ENCODE peak calls at places on chromosomes 6 and 20, in eight cellular contexts. One of them, this sample, is unnamed.

GRCh38 chr6:31826793-31827285 is 699 bp upstream of the HSPA1B start:
- DNase-seq in fibroblast of lung: no peak
- DNase-seq in neural progenitor cell: peak; percentile 57
- DNase-seq in SJSA1: no peak
- DNase-seq in tibial artery: peak; percentile 95
- DNase-seq in prostate gland: peak; percentile 94
- DNase-seq in CD8-positive, alpha-beta T cell: no peak
- DNase-seq in breast epithelium: peak; percentile 90
- DNase-seq in this sample: no peak

GRCh38 chr6:45532626-45533258 is 155.0 kb upstream of the SUPT3H start:
- DNase-seq in fibroblast of lung: peak; percentile 80
- DNase-seq in neural progenitor cell: no peak
- DNase-seq in SJSA1: no peak
- DNase-seq in tibial artery: no peak
- DNase-seq in prostate gland: no peak
- DNase-seq in CD8-positive, alpha-beta T cell: no peak
- DNase-seq in breast epithelium: no peak
- DNase-seq in this sample: no peak

GRCh38 chr20:10673176-10673830 is 496 bp downstream of the JAG1 start:
- DNase-seq in fibroblast of lung: no peak
- DNase-seq in neural progenitor cell: peak; percentile 87
- DNase-seq in SJSA1: no peak
- DNase-seq in tibial artery: no peak
- DNase-seq in prostate gland: no peak
- DNase-seq in CD8-positive, alpha-beta T cell: no peak
- DNase-seq in breast epithelium: no peak
- DNase-seq in this sample: peak; percentile 14

GRCh38 chr6:27275025-27275956 is 27.8 kb downstream of the PRSS16 start:
- DNase-seq in fibroblast of lung: no peak
- DNase-seq in neural progenitor cell: peak; percentile 55
- DNase-seq in SJSA1: no peak
- DNase-seq in tibial artery: no peak
- DNase-seq in prostate gland: no peak
- DNase-seq in CD8-positive, alpha-beta T cell: no peak
- DNase-seq in breast epithelium: no peak
- DNase-seq in this sample: no peak

GRCh38 chr6:160355001-160355400 is 6.8 kb downstream of the SLC22A3 start:
- DNase-seq in fibroblast of lung: peak; percentile 32
- DNase-seq in neural progenitor cell: no peak
- DNase-seq in SJSA1: no peak
- DNase-seq in tibial artery: peak; percentile 80
- DNase-seq in prostate gland: no peak
- DNase-seq in CD8-positive, alpha-beta T cell: no peak
- DNase-seq in breast epithelium: no peak
- DNase-seq in this sample: no peak

GRCh38 chr6:41939091-41939847 is 2.3 kb downstream of the CCND3 start:
- DNase-seq in fibroblast of lung: peak; percentile 68
- DNase-seq in neural progenitor cell: peak; percentile 50
- DNase-seq in SJSA1: no peak
- DNase-seq in tibial artery: no peak
- DNase-seq in prostate gland: no peak
- DNase-seq in CD8-positive, alpha-beta T cell: no peak
- DNase-seq in breast epithelium: no peak
- DNase-seq in this sample: no peak

GRCh38 chr6:119830069-119830468 is 480.5 kb upstream of the MAN1A1 start:
- DNase-seq in fibroblast of lung: no peak
- DNase-seq in neural progenitor cell: no peak
- DNase-seq in SJSA1: no peak
- DNase-seq in tibial artery: no peak
- DNase-seq in prostate gland: no peak
- DNase-seq in CD8-positive, alpha-beta T cell: no peak
- DNase-seq in breast epithelium: no peak
- DNase-seq in this sample: no peak

GRCh38 chr6:168860341-168860740 is 393.3 kb downstream of the THBS2 start:
- DNase-seq in fibroblast of lung: no peak
- DNase-seq in neural progenitor cell: no peak
- DNase-seq in SJSA1: no peak
- DNase-seq in tibial artery: no peak
- DNase-seq in prostate gland: no peak
- DNase-seq in CD8-positive, alpha-beta T cell: no peak
- DNase-seq in breast epithelium: no peak
- DNase-seq in this sample: no peak

GRCh38 chr6:27213544-27214125 is 33.9 kb upstream of the PRSS16 start:
- DNase-seq in fibroblast of lung: peak; percentile 15
- DNase-seq in neural progenitor cell: peak; percentile 70
- DNase-seq in SJSA1: no peak
- DNase-seq in tibial artery: no peak
- DNase-seq in prostate gland: no peak
- DNase-seq in CD8-positive, alpha-beta T cell: no peak
- DNase-seq in breast epithelium: no peak
- DNase-seq in this sample: no peak

GRCh38 chr6:155623450-155624178 is 168.0 kb upstream of the NOX3 start:
- DNase-seq in fibroblast of lung: no peak
- DNase-seq in neural progenitor cell: no peak
- DNase-seq in SJSA1: no peak
- DNase-seq in tibial artery: no peak
- DNase-seq in prostate gland: no peak
- DNase-seq in CD8-positive, alpha-beta T cell: no peak
- DNase-seq in breast epithelium: no peak
- DNase-seq in this sample: no peak

GRCh38 chr6:90298459-90299053 is 1.9 kb upstream of the BACH2 start:
- DNase-seq in fibroblast of lung: no peak
- DNase-seq in neural progenitor cell: no peak
- DNase-seq in SJSA1: no peak
- DNase-seq in tibial artery: no peak
- DNase-seq in prostate gland: no peak
- DNase-seq in CD8-positive, alpha-beta T cell: no peak
- DNase-seq in breast epithelium: no peak
- DNase-seq in this sample: no peak

GRCh38 chr6:90304308-90304707 is 7.7 kb upstream of the BACH2 start:
- DNase-seq in fibroblast of lung: no peak
- DNase-seq in neural progenitor cell: no peak
- DNase-seq in SJSA1: no peak
- DNase-seq in tibial artery: no peak
- DNase-seq in prostate gland: no peak
- DNase-seq in CD8-positive, alpha-beta T cell: no peak
- DNase-seq in breast epithelium: no peak
- DNase-seq in this sample: no peak

GRCh38 chr6:90303037-90303436 is 6.4 kb upstream of the BACH2 start:
- DNase-seq in fibroblast of lung: no peak
- DNase-seq in neural progenitor cell: no peak
- DNase-seq in SJSA1: no peak
- DNase-seq in tibial artery: no peak
- DNase-seq in prostate gland: no peak
- DNase-seq in CD8-positive, alpha-beta T cell: no peak
- DNase-seq in breast epithelium: no peak
- DNase-seq in this sample: no peak

GRCh38 chr6:90302320-90302719 is 5.7 kb upstream of the BACH2 start:
- DNase-seq in fibroblast of lung: no peak
- DNase-seq in neural progenitor cell: no peak
- DNase-seq in SJSA1: no peak
- DNase-seq in tibial artery: no peak
- DNase-seq in prostate gland: no peak
- DNase-seq in CD8-positive, alpha-beta T cell: no peak
- DNase-seq in breast epithelium: no peak
- DNase-seq in this sample: no peak

DNA sequence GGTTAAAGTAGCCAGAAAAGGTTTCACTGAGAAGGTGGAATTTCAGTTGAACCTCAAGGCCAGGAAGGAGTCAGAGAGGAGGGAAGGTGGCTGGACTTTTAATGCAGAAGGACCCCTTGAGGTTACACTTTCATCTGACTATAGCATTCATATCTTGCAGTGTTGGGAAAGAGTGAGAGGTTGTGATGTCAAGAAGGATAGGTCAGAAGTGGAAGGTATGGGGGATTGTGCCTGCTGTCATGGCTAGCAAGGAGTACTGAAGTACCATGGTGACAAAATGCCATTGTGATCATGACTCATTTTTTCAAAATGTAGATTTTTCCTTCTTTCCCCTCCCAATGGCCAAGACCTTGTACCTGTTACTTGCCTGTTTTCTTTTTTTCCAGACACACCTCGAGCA is 5.2 kb upstream of the BACH2 start:
- DNase-seq in fibroblast of lung: no peak
- DNase-seq in neural progenitor cell: no peak
- DNase-seq in SJSA1: no peak
- DNase-seq in tibial artery: no peak
- DNase-seq in prostate gland: no peak
- DNase-seq in CD8-positive, alpha-beta T cell: no peak
- DNase-seq in breast epithelium: no peak
- DNase-seq in this sample: no peak
- H3K27me3 ChIP-seq in fibroblast of lung: peaks cover 20% of the 10 kb centered on the region
- H3K27me3 ChIP-seq in neural progenitor cell: no peaks in the 10 kb centered on the region
- H3K27me3 ChIP-seq in SJSA1: peaks cover 6% of the 10 kb centered on the region
- H3K27me3 ChIP-seq in tibial artery: no peaks in the 10 kb centered on the region
- H3K27me3 ChIP-seq in prostate gland: no peaks in the 10 kb centered on the region
- H3K27me3 ChIP-seq in CD8-positive, alpha-beta T cell: no peaks in the 10 kb centered on the region
- H3K27me3 ChIP-seq in breast epithelium: no peaks in the 10 kb centered on the region
- H3K27me3 ChIP-seq in this sample: peaks cover 37% of the 10 kb centered on the region

GRCh38 chr6:71333050-71333449 is 44.4 kb downstream of the OGFRL1 start:
- DNase-seq in fibroblast of lung: no peak
- DNase-seq in neural progenitor cell: no peak
- DNase-seq in SJSA1: no peak
- DNase-seq in tibial artery: no peak
- DNase-seq in prostate gland: no peak
- DNase-seq in CD8-positive, alpha-beta T cell: no peak
- DNase-seq in breast epithelium: no peak
- DNase-seq in this sample: no peak
- H3K4me1 ChIP-seq in fibroblast of lung: peaks cover 9% of the 10 kb centered on the region
- H3K4me1 ChIP-seq in neural progenitor cell: no peaks in the 10 kb centered on the region
- H3K4me1 ChIP-seq in SJSA1: peaks cover 8% of the 10 kb centered on the region
- H3K4me1 ChIP-seq in tibial artery: peaks cover 5% of the 10 kb centered on the region
- H3K4me1 ChIP-seq in prostate gland: no peaks in the 10 kb centered on the region
- H3K4me1 ChIP-seq in CD8-positive, alpha-beta T cell: no peaks in the 10 kb centered on the region
- H3K4me1 ChIP-seq in breast epithelium: no peaks in the 10 kb centered on the region
- H3K4me1 ChIP-seq in this sample: no peaks in the 10 kb centered on the region

GRCh38 chr20:48773837-48774418 is 53.9 kb downstream of the PREX1 start:
- DNase-seq in fibroblast of lung: no peak
- DNase-seq in neural progenitor cell: no peak
- DNase-seq in SJSA1: no peak
- DNase-seq in tibial artery: peak; percentile 69
- DNase-seq in prostate gland: no peak
- DNase-seq in CD8-positive, alpha-beta T cell: no peak
- DNase-seq in breast epithelium: no peak
- DNase-seq in this sample: no peak

GRCh38 chr20:48770700-48771099 is 57.1 kb downstream of the PREX1 start:
- DNase-seq in fibroblast of lung: no peak
- DNase-seq in neural progenitor cell: no peak
- DNase-seq in SJSA1: no peak
- DNase-seq in tibial artery: no peak
- DNase-seq in prostate gland: no peak
- DNase-seq in CD8-positive, alpha-beta T cell: no peak
- DNase-seq in breast epithelium: no peak
- DNase-seq in this sample: no peak

GRCh38 chr20:48771542-48771941 is 56.3 kb downstream of the PREX1 start:
- DNase-seq in fibroblast of lung: no peak
- DNase-seq in neural progenitor cell: no peak
- DNase-seq in SJSA1: no peak
- DNase-seq in tibial artery: no peak
- DNase-seq in prostate gland: no peak
- DNase-seq in CD8-positive, alpha-beta T cell: no peak
- DNase-seq in breast epithelium: no peak
- DNase-seq in this sample: no peak

GRCh38 chr20:48774696-48775095 is 53.1 kb downstream of the PREX1 start:
- DNase-seq in fibroblast of lung: no peak
- DNase-seq in neural progenitor cell: no peak
- DNase-seq in SJSA1: no peak
- DNase-seq in tibial artery: no peak
- DNase-seq in prostate gland: no peak
- DNase-seq in CD8-positive, alpha-beta T cell: no peak
- DNase-seq in breast epithelium: no peak
- DNase-seq in this sample: no peak

GRCh38 chr20:48772183-48772976 is 55.4 kb downstream of the PREX1 start:
- DNase-seq in fibroblast of lung: no peak
- DNase-seq in neural progenitor cell: no peak
- DNase-seq in SJSA1: no peak
- DNase-seq in tibial artery: peak; percentile 78
- DNase-seq in prostate gland: no peak
- DNase-seq in CD8-positive, alpha-beta T cell: no peak
- DNase-seq in breast epithelium: no peak
- DNase-seq in this sample: no peak
- H3K27ac ChIP-seq in fibroblast of lung: no peak overlapping the region
- H3K27ac ChIP-seq in neural progenitor cell: no peak overlapping the region
- H3K27ac ChIP-seq in SJSA1: no peak overlapping the region
- H3K27ac ChIP-seq in tibial artery: no peak overlapping the region
- H3K27ac ChIP-seq in prostate gland: no peak overlapping the region
- H3K27ac ChIP-seq in CD8-positive, alpha-beta T cell: peak overlapping the region; percentile 2
- H3K27ac ChIP-seq in breast epithelium: no peak overlapping the region
- H3K27ac ChIP-seq in this sample: peak overlapping the region; percentile 5

GRCh38 chr20:44033344-44033743 is 118.7 kb downstream of the TOX2 start:
- DNase-seq in fibroblast of lung: peak; percentile 69
- DNase-seq in neural progenitor cell: no peak
- DNase-seq in SJSA1: no peak
- DNase-seq in tibial artery: no peak
- DNase-seq in prostate gland: no peak
- DNase-seq in CD8-positive, alpha-beta T cell: no peak
- DNase-seq in breast epithelium: no peak
- DNase-seq in this sample: no peak

GRCh38 chr20:44030394-44030793 is 115.7 kb downstream of the TOX2 start:
- DNase-seq in fibroblast of lung: no peak
- DNase-seq in neural progenitor cell: no peak
- DNase-seq in SJSA1: no peak
- DNase-seq in tibial artery: no peak
- DNase-seq in prostate gland: no peak
- DNase-seq in CD8-positive, alpha-beta T cell: no peak
- DNase-seq in breast epithelium: no peak
- DNase-seq in this sample: no peak

GRCh38 chr20:44031001-44031574 is 116.4 kb downstream of the TOX2 start:
- DNase-seq in fibroblast of lung: no peak
- DNase-seq in neural progenitor cell: no peak
- DNase-seq in SJSA1: no peak
- DNase-seq in tibial artery: no peak
- DNase-seq in prostate gland: no peak
- DNase-seq in CD8-positive, alpha-beta T cell: no peak
- DNase-seq in breast epithelium: no peak
- DNase-seq in this sample: no peak

GRCh38 chr20:44032583-44033138 is 118.0 kb downstream of the TOX2 start:
- DNase-seq in fibroblast of lung: no peak
- DNase-seq in neural progenitor cell: no peak
- DNase-seq in SJSA1: no peak
- DNase-seq in tibial artery: no peak
- DNase-seq in prostate gland: no peak
- DNase-seq in CD8-positive, alpha-beta T cell: no peak
- DNase-seq in breast epithelium: no peak
- DNase-seq in this sample: no peak

GRCh38 chr20:44031822-44032582 is 117.3 kb downstream of the TOX2 start:
- DNase-seq in fibroblast of lung: no peak
- DNase-seq in neural progenitor cell: no peak
- DNase-seq in SJSA1: no peak
- DNase-seq in tibial artery: no peak
- DNase-seq in prostate gland: no peak
- DNase-seq in CD8-positive, alpha-beta T cell: no peak
- DNase-seq in breast epithelium: no peak
- DNase-seq in this sample: no peak
- H3K27me3 ChIP-seq in fibroblast of lung: no peaks in the 10 kb centered on the region
- H3K27me3 ChIP-seq in neural progenitor cell: no peaks in the 10 kb centered on the region
- H3K27me3 ChIP-seq in SJSA1: no peaks in the 10 kb centered on the region
- H3K27me3 ChIP-seq in tibial artery: no peaks in the 10 kb centered on the region
- H3K27me3 ChIP-seq in prostate gland: no peaks in the 10 kb centered on the region
- H3K27me3 ChIP-seq in CD8-positive, alpha-beta T cell: no peaks in the 10 kb centered on the region
- H3K27me3 ChIP-seq in breast epithelium: peaks cover 20% of the 10 kb centered on the region
- H3K27me3 ChIP-seq in this sample: no peaks in the 10 kb centered on the region